ENCODE peak calls at places on chromosomes 1 and 21, in four cellular contexts. U is naive thymus-derived CD4-positive, alpha-beta T cell; N is CD8-positive, alpha-beta T cell; E is AG04449. X is an unnamed sample.

GRCh38 chr1:110056284-110056680 is 14.2 kb downstream of the ALX3 start:
- DNase-seq in U (no peak), N (no peak), E (no peak), X (no peak)

GRCh38 chr1:185654199-185654951 is 79.8 kb upstream of the HMCN1 start:
- DNase-seq in U (no peak), N (no peak), E (no peak), X (no peak)

GRCh38 chr1:151128800-151129199 is 17.6 kb downstream of the SEMA6C start:
- DNase-seq in U (no peak), N (no peak), E (no peak), X (no peak)

GRCh38 chr1:175033931-175034330 is 10.7 kb upstream of the MRPS14 start:
- DNase-seq in U (no peak), N (no peak), E (no peak), X (no peak)

GRCh38 chr1:39337067-39337466 is 132.6 kb downstream of the MACF1 start:
- DNase-seq in U (no peak), N (no peak), E (no peak), X (no peak)

GRCh38 chr1:29514361-29515187 is 278.3 kb downstream of the PTPRU start:
- DNase-seq in U (no peak), N (no peak), E (no peak), X (no peak)

GRCh38 chr1:236618507-236618906 is 14.2 kb upstream of the HEATR1 start:
- DNase-seq in U (no peak), N (no peak), E (no peak), X (no peak)

GRCh38 chr21:35203093-35204021 is 154.3 kb upstream of the RUNX1 start:
- DNase-seq in U (no peak), N (no peak), E (no peak), X (peak; percentile 71)

GRCh38 chr1:195584870-195585624 is 1023.2 kb downstream of the KCNT2 start:
- DNase-seq in U (no peak), N (no peak), E (no peak), X (peak; percentile 6)

GRCh38 chr1:232585486-232585885 is 44.4 kb downstream of the SIPA1L2 start:
- DNase-seq in U (no peak), N (no peak), E (no peak), X (no peak)

GRCh38 chr21:39715804-39716397 is 29.1 kb upstream of the IGSF5 start:
- DNase-seq in U (no peak), N (peak; percentile 6), E (no peak), X (peak; percentile 28)

X was measured in stromal cell of bone marrow.